ENCODE peak calls at places on chromosomes 4 and X, in four cellular contexts. G, T, M and D are unnamed samples.

GRCh38 chr4:75736862-75737261 is 12.5 kb downstream of the USO1 start:
- DNase-seq in G (peak), T (no peak), M (no peak), D (no peak)

GRCh38 chr4:112472318-112472717 is 43.7 kb downstream of the NEUROG2 start:
- DNase-seq in G (no peak), T (no peak), M (no peak), D (no peak)

GRCh38 chrX:16869393-16870094 is 618 bp downstream of the RBBP7 start:
- DNase-seq in G (peak), T (peak), M (no peak), D (peak)

GRCh38 chrX:39969099-39969825 is 128.5 kb downstream of the BCOR start:
- DNase-seq in G (no peak), T (peak), M (no peak), D (no peak)

GRCh38 chr4:144357970-144358369 is 217.5 kb upstream of the GYPA start:
- DNase-seq in G (no peak), T (no peak), M (no peak), D (no peak)

GRCh38 chrX:2958199-2958598 is 29.1 kb upstream of the ARSD start:
- DNase-seq in G (no peak), T (no peak), M (no peak), D (no peak)

GRCh38 chr4:86233681-86234080 is 126.2 kb downstream of the MAPK10 start:
- DNase-seq in G (peak), T (no peak), M (no peak), D (no peak)

GRCh38 chr4:122803788-122804208 is 22.8 kb upstream of the FGF2 start:
- DNase-seq in G (no peak), T (no peak), M (no peak), D (peak)

GRCh38 chrX:38126179-38126578 is 94.5 kb downstream of the SRPX start:
- DNase-seq in G (no peak), T (no peak), M (no peak), D (no peak)

GRCh38 chrX:13695601-13696115 is 6.7 kb downstream of the RAB9A start:
- DNase-seq in G (no peak), T (no peak), M (no peak), D (no peak)

GRCh38 chr4:96839441-96839840 is 999.5 kb downstream of the PDHA2 start:
- DNase-seq in G (no peak), T (no peak), M (no peak), D (no peak)

GRCh38 chr4:8046925-8047541 is 107.4 kb upstream of the AFAP1 start:
- DNase-seq in G (no peak), T (peak), M (no peak), D (no peak)

GRCh38 chr4:86338989-86339388 is 20.9 kb downstream of the MAPK10 start:
- DNase-seq in G (peak), T (no peak), M (peak), D (no peak)

GRCh38 chr4:683982-684571 is 4.9 kb downstream of the SLC49A3 start:
- DNase-seq in G (peak), T (no peak), M (peak), D (peak)

GRCh38 chr4:151486166-151486565 is 77.2 kb downstream of the FHIP1A start:
- DNase-seq in G (peak), T (no peak), M (no peak), D (no peak)

GRCh38 chr4:181150173-181150572 is 1093.0 kb upstream of the TENM3 start:
- DNase-seq in G (no peak), T (no peak), M (no peak), D (no peak)

GRCh38 chrX:9122504-9123245 is 88.7 kb upstream of the FAM9B start:
- DNase-seq in G (peak), T (no peak), M (no peak), D (no peak)

GRCh38 chr4:103996059-103996458 is 276.3 kb upstream of the TACR3 start:
- DNase-seq in G (no peak), T (no peak), M (peak), D (no peak)

GRCh38 chrX:7083468-7084396 is 63.8 kb upstream of the STS start:
- DNase-seq in G (peak), T (peak), M (peak), D (no peak)

GRCh38 chrX:33543757-33544156 is 332.4 kb upstream of the DMD start:
- DNase-seq in G (no peak), T (no peak), M (no peak), D (no peak)

GRCh38 chrX:118685393-118685792 is 42.0 kb upstream of the IL13RA1 start:
- DNase-seq in G (no peak), T (no peak), M (no peak), D (no peak)

GRCh38 chr4:19372365-19372764 is 879.3 kb upstream of the SLIT2 start:
- DNase-seq in G (no peak), T (peak), M (no peak), D (no peak)

DNA sequence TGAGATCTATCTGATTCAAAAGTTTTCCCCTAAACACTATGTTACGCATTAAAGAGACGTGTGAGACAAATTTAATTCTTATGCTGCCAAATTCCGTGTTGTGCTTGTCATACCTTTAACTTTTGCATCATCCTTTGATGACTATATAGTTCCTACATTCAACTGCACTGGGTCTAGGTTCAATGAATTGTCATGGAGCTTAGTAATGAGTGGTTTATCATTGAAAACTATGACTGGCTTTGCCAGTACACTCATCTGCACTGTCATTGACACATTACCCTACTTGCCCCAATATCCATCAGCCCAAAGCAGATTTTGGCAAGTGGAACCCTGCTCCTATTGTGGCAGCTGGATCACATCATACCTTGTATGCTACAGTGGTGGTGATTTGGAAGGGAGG is 882.9 kb upstream of the SLIT2 start:
- DNase-seq in G (no peak), T (no peak), M (no peak), D (no peak)
- H3K27ac ChIP-seq in G (no peak), T (no peak), M (no peak), D (no peak)

GRCh38 chrX:101393530-101394305 is 2.9 kb downstream of the RPL36A start:
- DNase-seq in G (no peak), T (no peak), M (no peak), D (no peak)
- H3K4me3 ChIP-seq in G (no peak), T (no peak), M (no peak), D (no peak)

GRCh38 chrX:46758956-46759644 is at the start of gene SLC9A7:
- DNase-seq in G (peak), T (peak), M (peak), D (peak)
- H3K27ac ChIP-seq in G (peak), T (no peak), M (peak), D (no peak)

GRCh38 chr4:101355767-101356702 is 8.7 kb upstream of the PPP3CA start:
- DNase-seq in G (peak), T (no peak), M (peak), D (no peak)
- H3K4me3 ChIP-seq in G (no peak), T (no peak), M (peak), D (no peak)

GRCh38 chr4:98747659-98748091 is 89.3 kb upstream of the TSPAN5 start:
- DNase-seq in G (no peak), T (no peak), M (peak), D (no peak)
- H3K27ac ChIP-seq in G (no peak), T (no peak), M (peak), D (no peak)